ENCODE peak calls at places on chromosome 6, in eight cellular contexts. One of them, this sample, is unnamed.

GRCh38 chr6:151056230-151056907 is 183.4 kb upstream of the AKAP12 start:
- DNase-seq in SHP77: no peak
- DNase-seq in GM20000: no peak
- DNase-seq in transverse colon: no peak
- DNase-seq in OCI-LY7: no peak
- DNase-seq in Peyer's patch: no peak
- DNase-seq in neuronal stem cell: no peak
- DNase-seq in RPMI7951: no peak
- DNase-seq in this sample: no peak

GRCh38 chr6:106581468-106581867 is 47.8 kb downstream of the RTN4IP1 start:
- DNase-seq in SHP77: no peak
- DNase-seq in GM20000: no peak
- DNase-seq in transverse colon: no peak
- DNase-seq in OCI-LY7: no peak
- DNase-seq in Peyer's patch: no peak
- DNase-seq in neuronal stem cell: no peak
- DNase-seq in RPMI7951: no peak
- DNase-seq in this sample: no peak

GRCh38 chr6:112899541-112899940 is 552.4 kb downstream of the RFPL4B start:
- DNase-seq in SHP77: no peak
- DNase-seq in GM20000: no peak
- DNase-seq in transverse colon: no peak
- DNase-seq in OCI-LY7: no peak
- DNase-seq in Peyer's patch: no peak
- DNase-seq in neuronal stem cell: no peak
- DNase-seq in RPMI7951: peak
- DNase-seq in this sample: no peak

GRCh38 chr6:154039231-154039842 is at the start of gene OPRM1:
- DNase-seq in SHP77: no peak
- DNase-seq in GM20000: peak
- DNase-seq in transverse colon: no peak
- DNase-seq in OCI-LY7: no peak
- DNase-seq in Peyer's patch: no peak
- DNase-seq in neuronal stem cell: peak
- DNase-seq in RPMI7951: peak
- DNase-seq in this sample: no peak

GRCh38 chr6:112298816-112299281 is 44.5 kb upstream of the LAMA4 start:
- DNase-seq in SHP77: no peak
- DNase-seq in GM20000: no peak
- DNase-seq in transverse colon: no peak
- DNase-seq in OCI-LY7: no peak
- DNase-seq in Peyer's patch: no peak
- DNase-seq in neuronal stem cell: no peak
- DNase-seq in RPMI7951: peak
- DNase-seq in this sample: no peak

GRCh38 chr6:71326611-71327010 is 38.0 kb downstream of the OGFRL1 start:
- DNase-seq in SHP77: no peak
- DNase-seq in GM20000: no peak
- DNase-seq in transverse colon: no peak
- DNase-seq in OCI-LY7: no peak
- DNase-seq in Peyer's patch: no peak
- DNase-seq in neuronal stem cell: no peak
- DNase-seq in RPMI7951: no peak
- DNase-seq in this sample: no peak

GRCh38 chr6:125904871-125905270 is 51.7 kb upstream of the HINT3 start:
- DNase-seq in SHP77: no peak
- DNase-seq in GM20000: peak
- DNase-seq in transverse colon: no peak
- DNase-seq in OCI-LY7: no peak
- DNase-seq in Peyer's patch: no peak
- DNase-seq in neuronal stem cell: no peak
- DNase-seq in RPMI7951: peak
- DNase-seq in this sample: no peak

GRCh38 chr6:96783307-96783706 is 54.0 kb downstream of the GPR63 start:
- DNase-seq in SHP77: no peak
- DNase-seq in GM20000: no peak
- DNase-seq in transverse colon: no peak
- DNase-seq in OCI-LY7: no peak
- DNase-seq in Peyer's patch: no peak
- DNase-seq in neuronal stem cell: no peak
- DNase-seq in RPMI7951: no peak
- DNase-seq in this sample: no peak

GRCh38 chr6:135236732-135237131 is 55.6 kb downstream of the MYB start:
- DNase-seq in SHP77: peak
- DNase-seq in GM20000: no peak
- DNase-seq in transverse colon: no peak
- DNase-seq in OCI-LY7: no peak
- DNase-seq in Peyer's patch: no peak
- DNase-seq in neuronal stem cell: no peak
- DNase-seq in RPMI7951: no peak
- DNase-seq in this sample: no peak

GRCh38 chr6:133206942-133207341 is 34.2 kb upstream of the EYA4 start:
- DNase-seq in SHP77: no peak
- DNase-seq in GM20000: no peak
- DNase-seq in transverse colon: no peak
- DNase-seq in OCI-LY7: no peak
- DNase-seq in Peyer's patch: no peak
- DNase-seq in neuronal stem cell: no peak
- DNase-seq in RPMI7951: no peak
- DNase-seq in this sample: no peak

GRCh38 chr6:135906542-135906941 is 55.0 kb downstream of the PDE7B start:
- DNase-seq in SHP77: no peak
- DNase-seq in GM20000: no peak
- DNase-seq in transverse colon: no peak
- DNase-seq in OCI-LY7: no peak
- DNase-seq in Peyer's patch: no peak
- DNase-seq in neuronal stem cell: no peak
- DNase-seq in RPMI7951: peak
- DNase-seq in this sample: no peak

GRCh38 chr6:112450663-112451062 is 103.5 kb downstream of the RFPL4B start:
- DNase-seq in SHP77: no peak
- DNase-seq in GM20000: no peak
- DNase-seq in transverse colon: no peak
- DNase-seq in OCI-LY7: no peak
- DNase-seq in Peyer's patch: no peak
- DNase-seq in neuronal stem cell: no peak
- DNase-seq in RPMI7951: no peak
- DNase-seq in this sample: no peak

GRCh38 chr6:89559487-89559886 is 79.1 kb downstream of the LYRM2 start:
- DNase-seq in SHP77: no peak
- DNase-seq in GM20000: no peak
- DNase-seq in transverse colon: no peak
- DNase-seq in OCI-LY7: no peak
- DNase-seq in Peyer's patch: no peak
- DNase-seq in neuronal stem cell: no peak
- DNase-seq in RPMI7951: no peak
- DNase-seq in this sample: no peak

GRCh38 chr6:19865178-19865577 is 28.0 kb downstream of the ID4 start:
- DNase-seq in SHP77: no peak
- DNase-seq in GM20000: no peak
- DNase-seq in transverse colon: no peak
- DNase-seq in OCI-LY7: no peak
- DNase-seq in Peyer's patch: no peak
- DNase-seq in neuronal stem cell: no peak
- DNase-seq in RPMI7951: no peak
- DNase-seq in this sample: peak

GRCh38 chr6:7475081-7475480 is 66.4 kb upstream of the DSP start:
- DNase-seq in SHP77: no peak
- DNase-seq in GM20000: no peak
- DNase-seq in transverse colon: no peak
- DNase-seq in OCI-LY7: no peak
- DNase-seq in Peyer's patch: no peak
- DNase-seq in neuronal stem cell: no peak
- DNase-seq in RPMI7951: no peak
- DNase-seq in this sample: no peak

GRCh38 chr6:57177545-57178225 is 5.6 kb downstream of the BAG2 start:
- DNase-seq in SHP77: no peak
- DNase-seq in GM20000: no peak
- DNase-seq in transverse colon: peak
- DNase-seq in OCI-LY7: no peak
- DNase-seq in Peyer's patch: no peak
- DNase-seq in neuronal stem cell: no peak
- DNase-seq in RPMI7951: no peak
- DNase-seq in this sample: no peak

GRCh38 chr6:148969679-148970078 is 222.8 kb downstream of the UST start:
- DNase-seq in SHP77: no peak
- DNase-seq in GM20000: no peak
- DNase-seq in transverse colon: peak
- DNase-seq in OCI-LY7: no peak
- DNase-seq in Peyer's patch: no peak
- DNase-seq in neuronal stem cell: no peak
- DNase-seq in RPMI7951: no peak
- DNase-seq in this sample: peak

GRCh38 chr6:136326038-136326561 is 36.5 kb upstream of the BCLAF1 start:
- DNase-seq in SHP77: peak
- DNase-seq in GM20000: no peak
- DNase-seq in transverse colon: no peak
- DNase-seq in OCI-LY7: peak
- DNase-seq in Peyer's patch: no peak
- DNase-seq in neuronal stem cell: no peak
- DNase-seq in RPMI7951: peak
- DNase-seq in this sample: peak

This sample was measured in NCI-H1092.